ENCODE peak calls at places on chromosomes 3 and 15, in seven cellular contexts. One of them, this sample, is unnamed.

GRCh38 chr3:12963184-12963868 is 109.9 kb downstream of the IQSEC1 start:
- DNase-seq in HS-5: no peak
- DNase-seq in stimulated activated CD8-positive, alpha-beta memory T cell treated with anti-CD3 and anti-CD28 coated beads, Interleukin-15, amount 100 ng/mL, for 24 hours: no peak
- DNase-seq in astrocyte of the spinal cord: no peak
- DNase-seq in HS-27A: no peak
- DNase-seq in KBM-7: no peak
- DNase-seq in GM06990: no peak
- DNase-seq in this sample: no peak

GRCh38 chr3:142888484-142889262 is at the start of gene PCOLCE2:
- DNase-seq in GM06990: peak
- DNase-seq in HS-5: peak
- DNase-seq in astrocyte of the spinal cord: peak
- DNase-seq in stimulated activated CD8-positive, alpha-beta memory T cell treated with anti-CD3 and anti-CD28 coated beads, Interleukin-15, amount 100 ng/mL, for 24 hours: no peak
- DNase-seq in KBM-7: peak
- DNase-seq in HS-27A: peak
- DNase-seq in this sample: peak

GRCh38 chr15:35736150-35736549 is 190.2 kb upstream of the DPH6 start:
- DNase-seq in astrocyte of the spinal cord: no peak
- DNase-seq in GM06990: no peak
- DNase-seq in stimulated activated CD8-positive, alpha-beta memory T cell treated with anti-CD3 and anti-CD28 coated beads, Interleukin-15, amount 100 ng/mL, for 24 hours: no peak
- DNase-seq in HS-27A: no peak
- DNase-seq in HS-5: no peak
- DNase-seq in KBM-7: no peak
- DNase-seq in this sample: no peak

GRCh38 chr3:70090322-70090913 is 90.9 kb downstream of the SAMMSON start:
- DNase-seq in HS-27A: no peak
- DNase-seq in astrocyte of the spinal cord: peak
- DNase-seq in GM06990: no peak
- DNase-seq in stimulated activated CD8-positive, alpha-beta memory T cell treated with anti-CD3 and anti-CD28 coated beads, Interleukin-15, amount 100 ng/mL, for 24 hours: no peak
- DNase-seq in KBM-7: peak
- DNase-seq in HS-5: peak
- DNase-seq in this sample: no peak

GRCh38 chr15:48602358-48603122 is 43.0 kb downstream of the FBN1 start:
- DNase-seq in KBM-7: no peak
- DNase-seq in stimulated activated CD8-positive, alpha-beta memory T cell treated with anti-CD3 and anti-CD28 coated beads, Interleukin-15, amount 100 ng/mL, for 24 hours: no peak
- DNase-seq in HS-27A: no peak
- DNase-seq in astrocyte of the spinal cord: peak
- DNase-seq in HS-5: peak
- DNase-seq in GM06990: no peak
- DNase-seq in this sample: no peak

GRCh38 chr15:69755571-69756310 is 303.1 kb downstream of the RPLP1 start:
- DNase-seq in astrocyte of the spinal cord: peak
- DNase-seq in HS-27A: no peak
- DNase-seq in HS-5: no peak
- DNase-seq in GM06990: peak
- DNase-seq in KBM-7: peak
- DNase-seq in stimulated activated CD8-positive, alpha-beta memory T cell treated with anti-CD3 and anti-CD28 coated beads, Interleukin-15, amount 100 ng/mL, for 24 hours: peak
- DNase-seq in this sample: peak

GRCh38 chr15:81108427-81108826 is 25.6 kb upstream of the CFAP161 start:
- DNase-seq in HS-5: no peak
- DNase-seq in stimulated activated CD8-positive, alpha-beta memory T cell treated with anti-CD3 and anti-CD28 coated beads, Interleukin-15, amount 100 ng/mL, for 24 hours: no peak
- DNase-seq in GM06990: no peak
- DNase-seq in KBM-7: peak
- DNase-seq in astrocyte of the spinal cord: no peak
- DNase-seq in HS-27A: no peak
- DNase-seq in this sample: no peak

GRCh38 chr15:58306591-58307312 is 125.0 kb upstream of the LIPC start:
- DNase-seq in GM06990: no peak
- DNase-seq in astrocyte of the spinal cord: peak
- DNase-seq in HS-5: no peak
- DNase-seq in stimulated activated CD8-positive, alpha-beta memory T cell treated with anti-CD3 and anti-CD28 coated beads, Interleukin-15, amount 100 ng/mL, for 24 hours: no peak
- DNase-seq in HS-27A: no peak
- DNase-seq in KBM-7: no peak
- DNase-seq in this sample: no peak

GRCh38 chr3:66413151-66413751 is 87.6 kb downstream of the LRIG1 start:
- DNase-seq in KBM-7: no peak
- DNase-seq in HS-5: peak
- DNase-seq in GM06990: no peak
- DNase-seq in astrocyte of the spinal cord: peak
- DNase-seq in HS-27A: peak
- DNase-seq in stimulated activated CD8-positive, alpha-beta memory T cell treated with anti-CD3 and anti-CD28 coated beads, Interleukin-15, amount 100 ng/mL, for 24 hours: no peak
- DNase-seq in this sample: no peak

GRCh38 chr3:112858410-112859069 is 11.9 kb upstream of the CD200R1L start:
- DNase-seq in GM06990: peak
- DNase-seq in HS-5: no peak
- DNase-seq in astrocyte of the spinal cord: peak
- DNase-seq in HS-27A: no peak
- DNase-seq in stimulated activated CD8-positive, alpha-beta memory T cell treated with anti-CD3 and anti-CD28 coated beads, Interleukin-15, amount 100 ng/mL, for 24 hours: no peak
- DNase-seq in KBM-7: peak
- DNase-seq in this sample: no peak